ENCODE peak calls at places on chromosomes 5 and 9, in nine cellular contexts. One of them, this sample, is unnamed.

GRCh38 chr5:107466233-107466769 is 204.4 kb downstream of the EFNA5 start:
- DNase-seq in fibroblast of mammary gland: peak
- DNase-seq in cardiac fibroblast: peak
- DNase-seq in lung: no peak
- DNase-seq in AG04450: peak
- DNase-seq in endothelial cell: no peak
- DNase-seq in upper lobe of right lung: no peak
- DNase-seq in gastrocnemius medialis: no peak
- DNase-seq in progenitor cell of endocrine pancreas: no peak
- DNase-seq in this sample: no peak

GRCh38 chr5:144040615-144041394 is 129.7 kb downstream of the YIPF5 start:
- DNase-seq in progenitor cell of endocrine pancreas: no peak
- DNase-seq in AG04450: no peak
- DNase-seq in fibroblast of mammary gland: no peak
- DNase-seq in cardiac fibroblast: no peak
- DNase-seq in upper lobe of right lung: no peak
- DNase-seq in gastrocnemius medialis: no peak
- DNase-seq in lung: no peak
- DNase-seq in endothelial cell: no peak
- DNase-seq in this sample: no peak

GRCh38 chr9:117149996-117150395 is 264.9 kb downstream of the ASTN2 start:
- DNase-seq in endothelial cell: no peak
- DNase-seq in cardiac fibroblast: no peak
- DNase-seq in fibroblast of mammary gland: no peak
- DNase-seq in lung: no peak
- DNase-seq in progenitor cell of endocrine pancreas: no peak
- DNase-seq in AG04450: no peak
- DNase-seq in gastrocnemius medialis: no peak
- DNase-seq in upper lobe of right lung: no peak
- DNase-seq in this sample: no peak

GRCh38 chr5:103829585-103829984 is 267.0 kb upstream of the NUDT12 start:
- DNase-seq in gastrocnemius medialis: no peak
- DNase-seq in progenitor cell of endocrine pancreas: no peak
- DNase-seq in cardiac fibroblast: no peak
- DNase-seq in endothelial cell: peak
- DNase-seq in AG04450: no peak
- DNase-seq in lung: no peak
- DNase-seq in upper lobe of right lung: no peak
- DNase-seq in fibroblast of mammary gland: no peak
- DNase-seq in this sample: no peak

GRCh38 chr9:80117031-80117430 is 545.3 kb downstream of the TLE4 start:
- DNase-seq in progenitor cell of endocrine pancreas: no peak
- DNase-seq in endothelial cell: no peak
- DNase-seq in upper lobe of right lung: no peak
- DNase-seq in cardiac fibroblast: no peak
- DNase-seq in lung: no peak
- DNase-seq in gastrocnemius medialis: no peak
- DNase-seq in AG04450: no peak
- DNase-seq in fibroblast of mammary gland: no peak
- DNase-seq in this sample: no peak

GRCh38 chr9:108467653-108468324 is 388.0 kb downstream of the ACTL7B start:
- DNase-seq in endothelial cell: no peak
- DNase-seq in progenitor cell of endocrine pancreas: no peak
- DNase-seq in fibroblast of mammary gland: peak
- DNase-seq in upper lobe of right lung: no peak
- DNase-seq in lung: no peak
- DNase-seq in AG04450: no peak
- DNase-seq in cardiac fibroblast: peak
- DNase-seq in gastrocnemius medialis: no peak
- DNase-seq in this sample: no peak

GRCh38 chr9:86405926-86406325 is 51.7 kb upstream of the TUT7 start:
- DNase-seq in lung: no peak
- DNase-seq in AG04450: peak
- DNase-seq in upper lobe of right lung: no peak
- DNase-seq in fibroblast of mammary gland: peak
- DNase-seq in endothelial cell: no peak
- DNase-seq in gastrocnemius medialis: no peak
- DNase-seq in progenitor cell of endocrine pancreas: no peak
- DNase-seq in cardiac fibroblast: peak
- DNase-seq in this sample: no peak

GRCh38 chr9:114621975-114622609 is 11.0 kb downstream of the TMEM268 start:
- DNase-seq in fibroblast of mammary gland: peak
- DNase-seq in upper lobe of right lung: no peak
- DNase-seq in lung: peak
- DNase-seq in endothelial cell: no peak
- DNase-seq in progenitor cell of endocrine pancreas: no peak
- DNase-seq in gastrocnemius medialis: no peak
- DNase-seq in AG04450: peak
- DNase-seq in cardiac fibroblast: peak
- DNase-seq in this sample: no peak

GRCh38 chr5:21711854-21712752 is 1141.0 kb downstream of the CDH12 start:
- DNase-seq in cardiac fibroblast: no peak
- DNase-seq in gastrocnemius medialis: no peak
- DNase-seq in AG04450: no peak
- DNase-seq in upper lobe of right lung: no peak
- DNase-seq in progenitor cell of endocrine pancreas: no peak
- DNase-seq in endothelial cell: no peak
- DNase-seq in fibroblast of mammary gland: peak
- DNase-seq in lung: no peak
- DNase-seq in this sample: no peak

GRCh38 chr9:116873441-116873840 is 186.3 kb downstream of the TRIM32 start:
- DNase-seq in fibroblast of mammary gland: no peak
- DNase-seq in progenitor cell of endocrine pancreas: no peak
- DNase-seq in cardiac fibroblast: no peak
- DNase-seq in gastrocnemius medialis: no peak
- DNase-seq in lung: no peak
- DNase-seq in endothelial cell: no peak
- DNase-seq in upper lobe of right lung: no peak
- DNase-seq in AG04450: no peak
- DNase-seq in this sample: no peak

GRCh38 chr5:9479361-9479760 is 66.5 kb downstream of the SEMA5A start:
- DNase-seq in progenitor cell of endocrine pancreas: no peak
- DNase-seq in endothelial cell: no peak
- DNase-seq in AG04450: no peak
- DNase-seq in cardiac fibroblast: peak
- DNase-seq in lung: no peak
- DNase-seq in fibroblast of mammary gland: peak
- DNase-seq in gastrocnemius medialis: no peak
- DNase-seq in upper lobe of right lung: no peak
- DNase-seq in this sample: no peak

GRCh38 chr5:2584579-2584978 is 166.9 kb downstream of the IRX2 start:
- DNase-seq in progenitor cell of endocrine pancreas: no peak
- DNase-seq in AG04450: no peak
- DNase-seq in fibroblast of mammary gland: no peak
- DNase-seq in upper lobe of right lung: no peak
- DNase-seq in cardiac fibroblast: no peak
- DNase-seq in endothelial cell: no peak
- DNase-seq in gastrocnemius medialis: no peak
- DNase-seq in lung: no peak
- DNase-seq in this sample: no peak

GRCh38 chr9:116391306-116391900 is 237.8 kb downstream of the PAPPA start:
- DNase-seq in fibroblast of mammary gland: peak
- DNase-seq in endothelial cell: no peak
- DNase-seq in AG04450: peak
- DNase-seq in upper lobe of right lung: no peak
- DNase-seq in progenitor cell of endocrine pancreas: no peak
- DNase-seq in gastrocnemius medialis: no peak
- DNase-seq in lung: no peak
- DNase-seq in cardiac fibroblast: peak
- DNase-seq in this sample: no peak

GRCh38 chr9:123044556-123044955 is 11.1 kb downstream of the GPR21 start:
- DNase-seq in upper lobe of right lung: no peak
- DNase-seq in progenitor cell of endocrine pancreas: no peak
- DNase-seq in fibroblast of mammary gland: peak
- DNase-seq in gastrocnemius medialis: no peak
- DNase-seq in endothelial cell: no peak
- DNase-seq in AG04450: peak
- DNase-seq in cardiac fibroblast: peak
- DNase-seq in lung: no peak
- DNase-seq in this sample: no peak

GRCh38 chr9:116647515-116647809 is 39.6 kb upstream of the TRIM32 start:
- DNase-seq in lung: no peak
- DNase-seq in endothelial cell: no peak
- DNase-seq in progenitor cell of endocrine pancreas: no peak
- DNase-seq in gastrocnemius medialis: peak
- DNase-seq in AG04450: no peak
- DNase-seq in fibroblast of mammary gland: no peak
- DNase-seq in upper lobe of right lung: no peak
- DNase-seq in cardiac fibroblast: no peak
- DNase-seq in this sample: no peak

GRCh38 chr9:89625721-89626687 is 21.2 kb downstream of the GADD45G start:
- DNase-seq in progenitor cell of endocrine pancreas: no peak
- DNase-seq in AG04450: no peak
- DNase-seq in cardiac fibroblast: no peak
- DNase-seq in endothelial cell: no peak
- DNase-seq in upper lobe of right lung: no peak
- DNase-seq in fibroblast of mammary gland: no peak
- DNase-seq in gastrocnemius medialis: no peak
- DNase-seq in lung: no peak
- DNase-seq in this sample: no peak

DNA sequence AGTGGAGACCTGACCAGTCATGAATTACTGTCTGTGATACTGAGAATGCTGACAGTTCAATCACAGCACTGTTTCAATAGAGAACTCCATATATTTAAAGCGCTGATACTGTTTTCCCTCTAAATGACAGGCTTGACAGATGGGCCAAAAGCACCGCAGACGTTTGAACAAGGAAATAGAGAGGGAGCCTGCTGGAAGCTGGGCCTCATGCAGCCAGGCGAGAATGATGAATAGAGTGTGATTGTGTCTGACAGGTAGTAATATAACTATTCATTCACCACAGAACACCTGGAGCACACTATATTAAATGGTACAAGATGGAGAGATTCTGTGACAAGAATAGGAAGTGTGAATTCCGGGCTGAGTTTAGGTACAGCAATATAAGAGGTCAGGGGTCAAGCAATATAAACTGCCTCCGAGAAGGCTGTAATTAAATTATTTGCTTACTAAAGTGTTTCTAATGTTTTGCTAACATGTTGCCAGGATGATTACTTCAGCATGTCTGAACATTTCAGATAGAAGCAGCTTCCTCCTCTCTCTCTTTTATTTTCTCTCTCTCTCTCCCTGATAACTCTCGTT is 297.7 kb downstream of the CSNK1G3 start:
- DNase-seq in fibroblast of mammary gland: no peak
- DNase-seq in progenitor cell of endocrine pancreas: no peak
- DNase-seq in lung: no peak
- DNase-seq in gastrocnemius medialis: no peak
- DNase-seq in endothelial cell: no peak
- DNase-seq in cardiac fibroblast: no peak
- DNase-seq in upper lobe of right lung: no peak
- DNase-seq in AG04450: no peak
- DNase-seq in this sample: no peak
- TF ChIP-seq CTCF in fibroblast of mammary gland: no peak
- TF ChIP-seq CTCF in progenitor cell of endocrine pancreas: no peak
- TF ChIP-seq CTCF in lung: no peak
- TF ChIP-seq CTCF in gastrocnemius medialis: no peak
- TF ChIP-seq CTCF in endothelial cell: no peak
- TF ChIP-seq CTCF in cardiac fibroblast: no peak
- TF ChIP-seq CTCF in upper lobe of right lung: no peak
- TF ChIP-seq CTCF in AG04450: no peak
- TF ChIP-seq CTCF in this sample: no peak

GRCh38 chr9:78239506-78239905 is 3.6 kb downstream of the CEP78 start:
- DNase-seq in upper lobe of right lung: no peak
- DNase-seq in cardiac fibroblast: no peak
- DNase-seq in AG04450: no peak
- DNase-seq in gastrocnemius medialis: no peak
- DNase-seq in progenitor cell of endocrine pancreas: no peak
- DNase-seq in endothelial cell: no peak
- DNase-seq in lung: no peak
- DNase-seq in fibroblast of mammary gland: no peak
- DNase-seq in this sample: no peak
- TF ChIP-seq CTCF in upper lobe of right lung: peak
- TF ChIP-seq CTCF in cardiac fibroblast: no peak
- TF ChIP-seq CTCF in AG04450: peak
- TF ChIP-seq CTCF in gastrocnemius medialis: no peak
- TF ChIP-seq CTCF in progenitor cell of endocrine pancreas: peak
- TF ChIP-seq CTCF in endothelial cell: no peak
- TF ChIP-seq CTCF in lung: no peak
- TF ChIP-seq CTCF in fibroblast of mammary gland: peak
- TF ChIP-seq CTCF in this sample: no peak

GRCh38 chr9:83330207-83331196 is 207.7 kb downstream of the FRMD3 start:
- DNase-seq in endothelial cell: no peak
- DNase-seq in fibroblast of mammary gland: no peak
- DNase-seq in progenitor cell of endocrine pancreas: no peak
- DNase-seq in AG04450: no peak
- DNase-seq in lung: no peak
- DNase-seq in upper lobe of right lung: no peak
- DNase-seq in gastrocnemius medialis: no peak
- DNase-seq in cardiac fibroblast: peak
- DNase-seq in this sample: no peak

GRCh38 chr9:83336696-83337095 is 201.5 kb downstream of the FRMD3 start:
- DNase-seq in lung: no peak
- DNase-seq in cardiac fibroblast: no peak
- DNase-seq in upper lobe of right lung: no peak
- DNase-seq in progenitor cell of endocrine pancreas: no peak
- DNase-seq in fibroblast of mammary gland: no peak
- DNase-seq in endothelial cell: no peak
- DNase-seq in AG04450: no peak
- DNase-seq in gastrocnemius medialis: no peak
- DNase-seq in this sample: no peak

GRCh38 chr9:83339435-83339834 is 198.8 kb downstream of the FRMD3 start:
- DNase-seq in endothelial cell: no peak
- DNase-seq in lung: no peak
- DNase-seq in gastrocnemius medialis: no peak
- DNase-seq in progenitor cell of endocrine pancreas: no peak
- DNase-seq in cardiac fibroblast: peak
- DNase-seq in fibroblast of mammary gland: no peak
- DNase-seq in AG04450: no peak
- DNase-seq in upper lobe of right lung: no peak
- DNase-seq in this sample: no peak

GRCh38 chr9:83334320-83334719 is 203.9 kb downstream of the FRMD3 start:
- DNase-seq in gastrocnemius medialis: peak
- DNase-seq in lung: peak
- DNase-seq in upper lobe of right lung: peak
- DNase-seq in fibroblast of mammary gland: peak
- DNase-seq in cardiac fibroblast: peak
- DNase-seq in endothelial cell: peak
- DNase-seq in AG04450: peak
- DNase-seq in progenitor cell of endocrine pancreas: peak
- DNase-seq in this sample: peak
- TF ChIP-seq CTCF in gastrocnemius medialis: peak
- TF ChIP-seq CTCF in lung: peak
- TF ChIP-seq CTCF in upper lobe of right lung: peak
- TF ChIP-seq CTCF in fibroblast of mammary gland: peak
- TF ChIP-seq CTCF in cardiac fibroblast: peak
- TF ChIP-seq CTCF in endothelial cell: peak
- TF ChIP-seq CTCF in AG04450: peak
- TF ChIP-seq CTCF in progenitor cell of endocrine pancreas: peak
- TF ChIP-seq CTCF in this sample: peak

DNA sequence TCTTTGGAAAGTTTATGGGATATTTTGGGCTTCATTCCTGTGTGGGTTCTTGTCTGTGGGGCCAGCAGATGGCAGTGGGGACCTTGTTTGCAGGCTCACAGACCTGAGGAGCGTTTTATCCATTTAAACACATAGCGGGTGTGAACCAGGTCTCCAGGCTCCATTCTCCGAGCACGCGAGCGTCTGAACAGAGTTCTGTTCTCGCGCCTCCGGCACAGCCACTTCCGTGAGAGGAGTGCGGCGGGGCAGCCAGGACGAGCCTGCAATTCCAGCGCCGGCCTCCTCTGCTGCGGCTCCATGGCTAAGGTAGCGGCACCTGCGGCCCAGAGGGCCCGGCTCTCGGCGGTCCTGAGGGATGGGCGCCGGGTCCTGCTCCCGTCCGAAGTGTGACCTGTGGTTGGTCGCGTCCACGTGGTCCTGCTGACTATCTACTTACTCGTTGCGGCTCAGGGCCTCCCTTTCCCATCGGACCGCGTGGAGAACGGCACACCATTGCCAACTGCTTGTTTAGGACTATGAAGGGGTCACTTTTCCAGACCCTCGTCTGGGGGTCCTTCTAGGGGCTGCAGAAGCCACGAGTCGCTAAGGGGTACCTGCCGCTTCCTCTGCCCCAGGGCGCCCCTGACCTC is 7.3 kb downstream of the NRARP start:
- DNase-seq in AG04450: no peak
- DNase-seq in lung: no peak
- DNase-seq in progenitor cell of endocrine pancreas: no peak
- DNase-seq in endothelial cell: peak
- DNase-seq in cardiac fibroblast: peak
- DNase-seq in fibroblast of mammary gland: peak
- DNase-seq in upper lobe of right lung: peak
- DNase-seq in gastrocnemius medialis: no peak
- DNase-seq in this sample: peak
- TF ChIP-seq CTCF in AG04450: peak
- TF ChIP-seq CTCF in lung: no peak
- TF ChIP-seq CTCF in progenitor cell of endocrine pancreas: peak
- TF ChIP-seq CTCF in endothelial cell: no peak
- TF ChIP-seq CTCF in cardiac fibroblast: no peak
- TF ChIP-seq CTCF in fibroblast of mammary gland: peak
- TF ChIP-seq CTCF in upper lobe of right lung: peak
- TF ChIP-seq CTCF in gastrocnemius medialis: no peak
- TF ChIP-seq CTCF in this sample: no peak

This sample was measured in CD14-positive monocyte.